ENCODE peak calls at places on chromosomes 1 and 21, in four cellular contexts. J, U, A and D are unnamed samples.
A peak's percentile ranks its signal among the peaks of the same experiment; 100 is the strongest.

GRCh38 chr1:204828352-204828850 is 42.3 kb upstream of the NFASC start:
- DNase-seq in J (peak; percentile 90), A (peak; percentile 83), U (peak; percentile 87), D (peak; percentile 30)

GRCh38 chr1:201335901-201336300 is 41.6 kb downstream of the TNNT2 start:
- DNase-seq in A (no peak), U (no peak), J (no peak), D (no peak)

GRCh38 chr1:22105611-22106207 is 37.2 kb downstream of the WNT4 start:
- DNase-seq in A (no peak), U (no peak), J (peak; percentile 70), D (peak; percentile 1)

GRCh38 chr1:45172015-45172414 is 34.4 kb downstream of the ZSWIM5 start:
- DNase-seq in U (no peak), A (no peak), J (no peak), D (peak; percentile 19)

GRCh38 chr1:10152709-10153284 is 57.6 kb upstream of the KIF1B start:
- DNase-seq in J (peak; percentile 17), U (peak; percentile 10), A (peak; percentile 58), D (no peak)

GRCh38 chr1:9909222-9910046 is 635 bp downstream of the CTNNBIP1 start:
- DNase-seq in A (no peak), U (no peak), J (peak; percentile 51), D (no peak)

GRCh38 chr1:180265201-180265600 is 35.1 kb downstream of the LHX4 start:
- DNase-seq in U (no peak), J (no peak), A (no peak), D (no peak)

GRCh38 chr1:226990133-226990716 is 50.1 kb downstream of the COQ8A start:
- DNase-seq in A (no peak), U (no peak), J (no peak), D (no peak)

GRCh38 chr1:193103759-193104495 is 1.3 kb downstream of the GLRX2 start:
- DNase-seq in J (no peak), A (no peak), U (no peak), D (no peak)

GRCh38 chr1:208431721-208432120 is 187.5 kb upstream of the PLXNA2 start:
- DNase-seq in A (no peak), U (no peak), J (no peak), D (no peak)

GRCh38 chr1:109718495-109718894 is 6.4 kb downstream of the GSTM5 start:
- DNase-seq in J (no peak), U (no peak), A (no peak), D (no peak)

GRCh38 chr1:153608742-153609584 is 4.0 kb downstream of the S100A16 start:
- DNase-seq in U (peak; percentile 88), J (no peak), A (peak; percentile 67), D (no peak)

GRCh38 chr1:159900086-159900680 is at the start of gene CFAP45:
- DNase-seq in J (peak; percentile 66), U (no peak), A (peak; percentile 71), D (no peak)

GRCh38 chr1:17581389-17582123 is 42.1 kb downstream of the ARHGEF10L start:
- DNase-seq in J (peak; percentile 67), U (no peak), A (no peak), D (peak; percentile 27)

GRCh38 chr1:111219466-111220286 is 7.8 kb upstream of the CHI3L2 start:
- DNase-seq in A (no peak), J (no peak), U (no peak), D (no peak)

GRCh38 chr1:203025721-203026665 is at the start of gene PPFIA4:
- DNase-seq in A (peak; percentile 83), U (peak; percentile 84), J (peak; percentile 92), D (peak; percentile 59)

GRCh38 chr21:46234436-46234950 is 5.9 kb upstream of the LSS start:
- DNase-seq in J (no peak), A (no peak), U (no peak), D (no peak)

GRCh38 chr1:28144203-28145135 is 32.0 kb downstream of the PTAFR start:
- DNase-seq in U (no peak), A (no peak), J (no peak), D (no peak)

GRCh38 chr1:193846881-193847280 is 660.5 kb upstream of the B3GALT2 start:
- DNase-seq in U (no peak), A (no peak), J (no peak), D (no peak)

GRCh38 chr1:245605480-245606156 is 450.8 kb downstream of the KIF26B start:
- DNase-seq in A (no peak), U (no peak), J (no peak), D (no peak)

GRCh38 chr1:90707363-90707710 is 9.8 kb downstream of the BARHL2 start:
- DNase-seq in A (no peak), U (no peak), J (no peak), D (no peak)

GRCh38 chr1:89622895-89623294 is 10.0 kb upstream of the LRRC8C start:
- DNase-seq in J (no peak), U (no peak), A (no peak), D (no peak)

GRCh38 chr1:200243042-200243437 is 166.8 kb downstream of the ZNF281 start:
- DNase-seq in J (peak; percentile 53), A (no peak), U (no peak), D (no peak)

GRCh38 chr1:2513939-2514650 is 12.3 kb downstream of the PANK4 start:
- DNase-seq in J (no peak), A (no peak), U (no peak), D (no peak)

GRCh38 chr21:37341254-37341960 is 25.2 kb upstream of the DYRK1A start:
- DNase-seq in J (no peak), U (peak; percentile 49), A (no peak), D (no peak)

GRCh38 chr21:33857846-33858671 is 57.5 kb downstream of the ATP5PO start:
- DNase-seq in U (no peak), J (no peak), A (no peak), D (no peak)

GRCh38 chr1:85240174-85240601 is 19.3 kb downstream of the C1orf52 start:
- DNase-seq in A (no peak), J (peak; percentile 12), U (no peak), D (peak; percentile 2)

GRCh38 chr1:202639500-202639899 is 70.8 kb downstream of the SYT2 start:
- DNase-seq in J (no peak), A (no peak), U (peak; percentile 23), D (no peak)

GRCh38 chr1:180892272-180892671 is 20.4 kb upstream of the KIAA1614 start:
- DNase-seq in A (no peak), U (no peak), J (no peak), D (no peak)

GRCh38 chr1:74010206-74010605 is 187.8 kb downstream of the LRRIQ3 start:
- DNase-seq in A (no peak), U (peak; percentile 17), J (no peak), D (peak; percentile 30)

GRCh38 chr1:11150326-11150725 is 38.8 kb upstream of the ANGPTL7 start:
- DNase-seq in J (no peak), U (no peak), A (no peak), D (no peak)

GRCh38 chr1:222250376-222250775 is 297.5 kb downstream of the HHIPL2 start:
- DNase-seq in J (no peak), A (no peak), U (no peak), D (no peak)

GRCh38 chr21:43868461-43868860 is 3.4 kb downstream of the AGPAT3 start:
- DNase-seq in A (no peak), J (no peak), U (no peak), D (no peak)

GRCh38 chr1:67627906-67628305 is 57.1 kb upstream of the GADD45A start:
- DNase-seq in J (no peak), U (no peak), A (no peak), D (no peak)